ENCODE peak calls at places on chromosomes 13 and 19, in seven cellular contexts. One of them, this sample, is unnamed.
A peak's percentile ranks its signal among the peaks of the same experiment; 100 is the strongest.

GRCh38 chr13:20197361-20197834 is 4.7 kb upstream of the GJB2 start:
- DNase-seq in suprapubic skin: no peak
- DNase-seq in activated CD4-positive, alpha-beta T cell treated with anti-CD3 and anti-CD28 coated beads for 48 hours: peak; percentile 26
- DNase-seq in AG09319: no peak
- DNase-seq in substantia nigra: no peak
- DNase-seq in GM23248: peak; percentile 63
- DNase-seq in astrocyte of the spinal cord: peak; percentile 79
- DNase-seq in this sample: peak; percentile 31

GRCh38 chr19:10984166-10984735 is 23.4 kb downstream of the SMARCA4 start:
- DNase-seq in suprapubic skin: no peak
- DNase-seq in activated CD4-positive, alpha-beta T cell treated with anti-CD3 and anti-CD28 coated beads for 48 hours: no peak
- DNase-seq in AG09319: no peak
- DNase-seq in substantia nigra: no peak
- DNase-seq in GM23248: no peak
- DNase-seq in astrocyte of the spinal cord: no peak
- DNase-seq in this sample: no peak

GRCh38 chr19:48735031-48735615 is 5.3 kb downstream of the RASIP1 start:
- DNase-seq in suprapubic skin: no peak
- DNase-seq in activated CD4-positive, alpha-beta T cell treated with anti-CD3 and anti-CD28 coated beads for 48 hours: no peak
- DNase-seq in AG09319: no peak
- DNase-seq in substantia nigra: no peak
- DNase-seq in GM23248: peak; percentile 50
- DNase-seq in astrocyte of the spinal cord: peak; percentile 29
- DNase-seq in this sample: no peak

GRCh38 chr19:10852098-10852800 is 4.0 kb downstream of the C19orf38 start:
- DNase-seq in suprapubic skin: no peak
- DNase-seq in activated CD4-positive, alpha-beta T cell treated with anti-CD3 and anti-CD28 coated beads for 48 hours: no peak
- DNase-seq in AG09319: no peak
- DNase-seq in substantia nigra: no peak
- DNase-seq in GM23248: peak; percentile 76
- DNase-seq in astrocyte of the spinal cord: peak; percentile 48
- DNase-seq in this sample: peak; percentile 85

GRCh38 chr19:14023404-14024235 is 4.3 kb upstream of the RLN3 start:
- DNase-seq in suprapubic skin: no peak
- DNase-seq in activated CD4-positive, alpha-beta T cell treated with anti-CD3 and anti-CD28 coated beads for 48 hours: peak; percentile 48
- DNase-seq in AG09319: no peak
- DNase-seq in substantia nigra: no peak
- DNase-seq in GM23248: peak; percentile 73
- DNase-seq in astrocyte of the spinal cord: peak; percentile 40
- DNase-seq in this sample: peak; percentile 69

GRCh38 chr13:21234537-21234936 is 58.1 kb downstream of the MRPL57 start:
- DNase-seq in suprapubic skin: no peak
- DNase-seq in activated CD4-positive, alpha-beta T cell treated with anti-CD3 and anti-CD28 coated beads for 48 hours: no peak
- DNase-seq in AG09319: no peak
- DNase-seq in substantia nigra: no peak
- DNase-seq in GM23248: peak; percentile 65
- DNase-seq in astrocyte of the spinal cord: no peak
- DNase-seq in this sample: peak; percentile 69

GRCh38 chr19:3981373-3981735 is 3.9 kb downstream of the EEF2 start:
- DNase-seq in suprapubic skin: no peak
- DNase-seq in activated CD4-positive, alpha-beta T cell treated with anti-CD3 and anti-CD28 coated beads for 48 hours: no peak
- DNase-seq in AG09319: no peak
- DNase-seq in substantia nigra: no peak
- DNase-seq in GM23248: peak; percentile 39
- DNase-seq in astrocyte of the spinal cord: no peak
- DNase-seq in this sample: no peak

GRCh38 chr13:111489301-111489700 is 168.9 kb downstream of the TEX29 start:
- DNase-seq in suprapubic skin: peak; percentile 71
- DNase-seq in activated CD4-positive, alpha-beta T cell treated with anti-CD3 and anti-CD28 coated beads for 48 hours: no peak
- DNase-seq in AG09319: no peak
- DNase-seq in substantia nigra: no peak
- DNase-seq in GM23248: no peak
- DNase-seq in astrocyte of the spinal cord: no peak
- DNase-seq in this sample: no peak

GRCh38 chr19:51687791-51688664 is 5.1 kb upstream of the SPACA6 start:
- DNase-seq in suprapubic skin: no peak
- DNase-seq in activated CD4-positive, alpha-beta T cell treated with anti-CD3 and anti-CD28 coated beads for 48 hours: no peak
- DNase-seq in AG09319: no peak
- DNase-seq in substantia nigra: no peak
- DNase-seq in GM23248: peak; percentile 86
- DNase-seq in astrocyte of the spinal cord: peak; percentile 55
- DNase-seq in this sample: peak; percentile 89

GRCh38 chr13:112651750-112652511 is 37.9 kb upstream of the ATP11A start:
- DNase-seq in suprapubic skin: no peak
- DNase-seq in activated CD4-positive, alpha-beta T cell treated with anti-CD3 and anti-CD28 coated beads for 48 hours: no peak
- DNase-seq in AG09319: no peak
- DNase-seq in substantia nigra: no peak
- DNase-seq in GM23248: no peak
- DNase-seq in astrocyte of the spinal cord: no peak
- DNase-seq in this sample: no peak

GRCh38 chr13:112845511-112846144 is 123.4 kb upstream of the MCF2L start:
- DNase-seq in suprapubic skin: no peak
- DNase-seq in activated CD4-positive, alpha-beta T cell treated with anti-CD3 and anti-CD28 coated beads for 48 hours: no peak
- DNase-seq in AG09319: no peak
- DNase-seq in substantia nigra: no peak
- DNase-seq in GM23248: no peak
- DNase-seq in astrocyte of the spinal cord: no peak
- DNase-seq in this sample: no peak

GRCh38 chr19:44943801-44944249 is 1.8 kb downstream of the APOC4 start:
- DNase-seq in suprapubic skin: no peak
- DNase-seq in activated CD4-positive, alpha-beta T cell treated with anti-CD3 and anti-CD28 coated beads for 48 hours: no peak
- DNase-seq in AG09319: no peak
- DNase-seq in substantia nigra: peak; percentile 11
- DNase-seq in GM23248: peak; percentile 69
- DNase-seq in astrocyte of the spinal cord: no peak
- DNase-seq in this sample: no peak

GRCh38 chr19:18590273-18591272 is 2.0 kb downstream of the REX1BD start:
- DNase-seq in suprapubic skin: no peak
- DNase-seq in activated CD4-positive, alpha-beta T cell treated with anti-CD3 and anti-CD28 coated beads for 48 hours: peak; percentile 44
- DNase-seq in AG09319: no peak
- DNase-seq in substantia nigra: peak; percentile 52
- DNase-seq in GM23248: no peak
- DNase-seq in astrocyte of the spinal cord: peak; percentile 69
- DNase-seq in this sample: no peak

GRCh38 chr13:98528663-98529064 is 48.2 kb downstream of the STK24 start:
- DNase-seq in suprapubic skin: no peak
- DNase-seq in activated CD4-positive, alpha-beta T cell treated with anti-CD3 and anti-CD28 coated beads for 48 hours: peak; percentile 28
- DNase-seq in AG09319: no peak
- DNase-seq in substantia nigra: no peak
- DNase-seq in GM23248: peak; percentile 88
- DNase-seq in astrocyte of the spinal cord: peak; percentile 28
- DNase-seq in this sample: no peak

GRCh38 chr13:40215311-40215710 is 451.1 kb downstream of the FOXO1 start:
- DNase-seq in suprapubic skin: no peak
- DNase-seq in activated CD4-positive, alpha-beta T cell treated with anti-CD3 and anti-CD28 coated beads for 48 hours: no peak
- DNase-seq in AG09319: no peak
- DNase-seq in substantia nigra: no peak
- DNase-seq in GM23248: no peak
- DNase-seq in astrocyte of the spinal cord: no peak
- DNase-seq in this sample: no peak

GRCh38 chr19:51020988-51021651 is 1.6 kb upstream of the KLK10 start:
- DNase-seq in suprapubic skin: no peak
- DNase-seq in activated CD4-positive, alpha-beta T cell treated with anti-CD3 and anti-CD28 coated beads for 48 hours: no peak
- DNase-seq in AG09319: no peak
- DNase-seq in substantia nigra: no peak
- DNase-seq in GM23248: peak; percentile 69
- DNase-seq in astrocyte of the spinal cord: peak; percentile 25
- DNase-seq in this sample: peak; percentile 57

GRCh38 chr13:27508802-27509201 is 58.4 kb upstream of the MTIF3 start:
- DNase-seq in suprapubic skin: no peak
- DNase-seq in activated CD4-positive, alpha-beta T cell treated with anti-CD3 and anti-CD28 coated beads for 48 hours: no peak
- DNase-seq in AG09319: no peak
- DNase-seq in substantia nigra: no peak
- DNase-seq in GM23248: no peak
- DNase-seq in astrocyte of the spinal cord: no peak
- DNase-seq in this sample: no peak

GRCh38 chr19:15432018-15432494 is 13.3 kb upstream of the AKAP8L start:
- DNase-seq in suprapubic skin: no peak
- DNase-seq in activated CD4-positive, alpha-beta T cell treated with anti-CD3 and anti-CD28 coated beads for 48 hours: peak; percentile 47
- DNase-seq in AG09319: no peak
- DNase-seq in substantia nigra: no peak
- DNase-seq in GM23248: peak; percentile 46
- DNase-seq in astrocyte of the spinal cord: no peak
- DNase-seq in this sample: no peak

GRCh38 chr13:74773263-74773662 is 639.1 kb upstream of the KLF12 start:
- DNase-seq in suprapubic skin: no peak
- DNase-seq in activated CD4-positive, alpha-beta T cell treated with anti-CD3 and anti-CD28 coated beads for 48 hours: no peak
- DNase-seq in AG09319: no peak
- DNase-seq in substantia nigra: no peak
- DNase-seq in GM23248: peak; percentile 30
- DNase-seq in astrocyte of the spinal cord: no peak
- DNase-seq in this sample: no peak

GRCh38 chr19:55657004-55657747 is 2.3 kb downstream of the U2AF2 start:
- DNase-seq in suprapubic skin: no peak
- DNase-seq in activated CD4-positive, alpha-beta T cell treated with anti-CD3 and anti-CD28 coated beads for 48 hours: no peak
- DNase-seq in AG09319: no peak
- DNase-seq in substantia nigra: no peak
- DNase-seq in GM23248: peak; percentile 61
- DNase-seq in astrocyte of the spinal cord: no peak
- DNase-seq in this sample: no peak

GRCh38 chr19:46718157-46718933 is 1.4 kb upstream of the PRKD2 start:
- DNase-seq in suprapubic skin: no peak
- DNase-seq in activated CD4-positive, alpha-beta T cell treated with anti-CD3 and anti-CD28 coated beads for 48 hours: peak; percentile 67
- DNase-seq in AG09319: no peak
- DNase-seq in substantia nigra: no peak
- DNase-seq in GM23248: peak; percentile 36
- DNase-seq in astrocyte of the spinal cord: no peak
- DNase-seq in this sample: peak; percentile 57

GRCh38 chr19:45927565-45928261 is 13.1 kb upstream of the NANOS2 start:
- DNase-seq in suprapubic skin: peak; percentile 91
- DNase-seq in activated CD4-positive, alpha-beta T cell treated with anti-CD3 and anti-CD28 coated beads for 48 hours: peak; percentile 91
- DNase-seq in AG09319: peak; percentile 51
- DNase-seq in substantia nigra: peak; percentile 64
- DNase-seq in GM23248: peak; percentile 92
- DNase-seq in astrocyte of the spinal cord: peak; percentile 89
- DNase-seq in this sample: peak; percentile 94

This sample was measured in M059J.